ENCODE peak calls at places on chromosome 5, in nine cellular contexts. H is iris pigment epithelial cell; O is H1; U is left colon; Z is CD8-positive, alpha-beta memory T cell; X is COR-L47; C is posterior vena cava; T is cardiac fibroblast; I is A549. D is an unnamed sample.

GRCh38 chr5:18281947-18282557 is 647.8 kb downstream of the TAF11L14 start:
- DNase-seq in H (peak), O (no peak), U (no peak), Z (no peak), X (peak), C (no peak), T (peak), I (peak), D (no peak)

GRCh38 chr5:17216176-17216973 is 1.1 kb upstream of the BASP1 start:
- DNase-seq in H (peak), O (peak), U (peak), Z (no peak), X (peak), C (peak), T (peak), I (peak), D (no peak)

GRCh38 chr5:82019342-82020138 is 47.7 kb downstream of the ATG10 start:
- DNase-seq in H (no peak), O (no peak), U (no peak), Z (no peak), X (peak), C (no peak), T (no peak), I (no peak), D (no peak)

GRCh38 chr5:30414078-30414477 is 779.4 kb upstream of the CDH6 start:
- DNase-seq in H (no peak), O (no peak), U (no peak), Z (no peak), X (no peak), C (no peak), T (no peak), I (no peak), D (no peak)

GRCh38 chr5:82549263-82549662 is 271.1 kb upstream of the RPS23 start:
- DNase-seq in H (no peak), O (no peak), U (no peak), Z (no peak), X (no peak), C (no peak), T (peak), I (no peak), D (no peak)

GRCh38 chr5:67725591-67725990 is 490.0 kb upstream of the PIK3R1 start:
- DNase-seq in H (no peak), O (no peak), U (no peak), Z (no peak), X (no peak), C (no peak), T (peak), I (no peak), D (no peak)

GRCh38 chr5:109239501-109239900 is 170.3 kb downstream of the PJA2 start:
- DNase-seq in H (no peak), O (no peak), U (no peak), Z (no peak), X (no peak), C (no peak), T (no peak), I (no peak), D (no peak)

GRCh38 chr5:132256086-132256782 is 1.3 kb upstream of the PDLIM4 start:
- DNase-seq in H (no peak), O (no peak), U (no peak), Z (no peak), X (no peak), C (no peak), T (no peak), I (no peak), D (peak)

GRCh38 chr5:99664972-99665371 is 736.2 kb upstream of the CHD1 start:
- DNase-seq in H (no peak), O (no peak), U (no peak), Z (no peak), X (no peak), C (no peak), T (no peak), I (no peak), D (no peak)

GRCh38 chr5:128693779-128694178 is 155.7 kb upstream of the FBN2 start:
- DNase-seq in H (peak), O (no peak), U (no peak), Z (no peak), X (no peak), C (no peak), T (peak), I (no peak), D (no peak)

GRCh38 chr5:168334161-168335094 is 43.0 kb downstream of the WWC1 start:
- DNase-seq in H (peak), O (peak), U (no peak), Z (no peak), X (no peak), C (no peak), T (peak), I (peak), D (no peak)

GRCh38 chr5:134510970-134511795 is 14.3 kb upstream of the JADE2 start:
- DNase-seq in H (peak), O (peak), U (no peak), Z (no peak), X (no peak), C (peak), T (peak), I (peak), D (peak)

GRCh38 chr5:34656700-34657549 is 797 bp downstream of the RAI14 start:
- DNase-seq in H (peak), O (no peak), U (peak), Z (no peak), X (no peak), C (no peak), T (peak), I (no peak), D (peak)

GRCh38 chr5:110339399-110339798 is 387.1 kb downstream of the TMEM232 start:
- DNase-seq in H (no peak), O (no peak), U (no peak), Z (no peak), X (no peak), C (no peak), T (no peak), I (no peak), D (no peak)

GRCh38 chr5:144395704-144396103 is 225.0 kb downstream of the KCTD16 start:
- DNase-seq in H (no peak), O (no peak), U (no peak), Z (no peak), X (no peak), C (no peak), T (no peak), I (no peak), D (no peak)

GRCh38 chr5:151694035-151694485 is 7.3 kb upstream of the SPARC start:
- DNase-seq in H (peak), O (no peak), U (no peak), Z (no peak), X (no peak), C (no peak), T (peak), I (peak), D (no peak)

GRCh38 chr5:8829322-8830029 is 716.4 kb downstream of the SEMA5A start:
- DNase-seq in H (peak), O (no peak), U (no peak), Z (no peak), X (no peak), C (no peak), T (peak), I (peak), D (no peak)

GRCh38 chr5:128644863-128645262 is 106.8 kb upstream of the FBN2 start:
- DNase-seq in H (peak), O (no peak), U (no peak), Z (no peak), X (no peak), C (no peak), T (peak), I (no peak), D (no peak)

D was measured in chondrocyte.